ENCODE peak calls at places on chromosomes 7 and 10, in eight cellular contexts. N, E, W, P, O, A, M and D are unnamed samples.

GRCh38 chr10:13790196-13790595 is 203.4 kb downstream of the PRPF18 start:
- DNase-seq in N (no peak), E (no peak), W (no peak), P (no peak), O (no peak), A (no peak), M (no peak), D (no peak)

GRCh38 chr7:91993976-91994375 is 53.3 kb downstream of the AKAP9 start:
- DNase-seq in N (no peak), E (peak), W (no peak), P (no peak), O (no peak), A (no peak), M (no peak), D (no peak)

GRCh38 chr7:51350195-51350896 is 33.7 kb upstream of the COBL start:
- DNase-seq in N (no peak), E (no peak), W (peak), P (peak), O (peak), A (no peak), M (no peak), D (no peak)

GRCh38 chr7:30804078-30804661 is 33.0 kb downstream of the MINDY4 start:
- DNase-seq in N (no peak), E (no peak), W (no peak), P (peak), O (no peak), A (no peak), M (peak), D (no peak)

GRCh38 chr7:5435291-5436002 is 11.8 kb upstream of the TNRC18 start:
- DNase-seq in N (no peak), E (peak), W (no peak), P (no peak), O (no peak), A (no peak), M (no peak), D (no peak)

GRCh38 chr7:108329514-108329913 is 126.7 kb downstream of the NRCAM start:
- DNase-seq in N (no peak), E (no peak), W (no peak), P (no peak), O (no peak), A (no peak), M (no peak), D (no peak)

GRCh38 chr10:105138287-105138854 is 497.3 kb downstream of the SORCS3 start:
- DNase-seq in N (no peak), E (no peak), W (no peak), P (no peak), O (no peak), A (no peak), M (no peak), D (no peak)

GRCh38 chr7:44081266-44081748 is 1.0 kb downstream of the POLM start:
- DNase-seq in N (no peak), E (peak), W (no peak), P (no peak), O (no peak), A (no peak), M (no peak), D (no peak)

GRCh38 chr10:6619663-6620062 is 39.6 kb upstream of the PRKCQ start:
- DNase-seq in N (no peak), E (no peak), W (no peak), P (no peak), O (no peak), A (no peak), M (no peak), D (no peak)

GRCh38 chr10:51421853-51422252 is 277.5 kb downstream of the CSTF2T start:
- DNase-seq in N (peak), E (no peak), W (no peak), P (no peak), O (no peak), A (no peak), M (peak), D (no peak)

GRCh38 chr7:136870799-136871487 is 2.5 kb downstream of the CHRM2 start:
- DNase-seq in N (peak), E (no peak), W (no peak), P (no peak), O (no peak), A (peak), M (no peak), D (no peak)

GRCh38 chr7:137390076-137390475 is 46.5 kb upstream of the PTN start:
- DNase-seq in N (no peak), E (no peak), W (no peak), P (no peak), O (no peak), A (no peak), M (no peak), D (no peak)

GRCh38 chr7:41656357-41656756 is 46.5 kb downstream of the INHBA start:
- DNase-seq in N (no peak), E (no peak), W (no peak), P (no peak), O (no peak), A (no peak), M (peak), D (no peak)

GRCh38 chr7:44961844-44962482 is 16.9 kb downstream of the MYO1G start:
- DNase-seq in N (no peak), E (peak), W (no peak), P (no peak), O (peak), A (no peak), M (no peak), D (no peak)

GRCh38 chr10:96255569-96256335 is 15.6 kb downstream of the BLNK start:
- DNase-seq in N (no peak), E (no peak), W (no peak), P (no peak), O (no peak), A (no peak), M (no peak), D (no peak)

GRCh38 chr7:1460757-1461639 is 1.7 kb upstream of the MICALL2 start:
- DNase-seq in N (peak), E (peak), W (peak), P (no peak), O (peak), A (no peak), M (peak), D (no peak)

GRCh38 chr7:121908042-121908441 is 35.1 kb downstream of the PTPRZ1 start:
- DNase-seq in N (no peak), E (no peak), W (no peak), P (no peak), O (no peak), A (no peak), M (no peak), D (no peak)

GRCh38 chr7:139354729-139355128 is 5.0 kb upstream of the LUC7L2 start:
- DNase-seq in N (no peak), E (no peak), W (no peak), P (no peak), O (no peak), A (no peak), M (no peak), D (no peak)

GRCh38 chr7:70838292-70838907 is 293.5 kb upstream of the GALNT17 start:
- DNase-seq in N (no peak), E (no peak), W (no peak), P (no peak), O (peak), A (no peak), M (no peak), D (no peak)

GRCh38 chr7:31948041-31948440 is 122.2 kb downstream of the PDE1C start:
- DNase-seq in N (no peak), E (peak), W (no peak), P (peak), O (no peak), A (no peak), M (peak), D (no peak)

GRCh38 chr10:42488416-42488815 is 150.0 kb downstream of the ZNF33B start:
- DNase-seq in N (no peak), E (no peak), W (no peak), P (no peak), O (no peak), A (no peak), M (peak), D (no peak)

GRCh38 chr7:143305423-143306070 is 10.4 kb upstream of the CLCN1 start:
- DNase-seq in N (peak), E (peak), W (peak), P (no peak), O (no peak), A (peak), M (peak), D (no peak)

GRCh38 chr7:107742678-107743566 is 1.0 kb upstream of the CBLL1 start:
- DNase-seq in N (peak), E (no peak), W (peak), P (peak), O (peak), A (no peak), M (no peak), D (no peak)

GRCh38 chr7:19585761-19586160 is 123.1 kb downstream of the POLR1F start:
- DNase-seq in N (no peak), E (no peak), W (no peak), P (no peak), O (no peak), A (no peak), M (no peak), D (no peak)

GRCh38 chr7:19589436-19589835 is 119.4 kb downstream of the POLR1F start:
- DNase-seq in N (no peak), E (no peak), W (no peak), P (no peak), O (no peak), A (no peak), M (no peak), D (no peak)

DNA sequence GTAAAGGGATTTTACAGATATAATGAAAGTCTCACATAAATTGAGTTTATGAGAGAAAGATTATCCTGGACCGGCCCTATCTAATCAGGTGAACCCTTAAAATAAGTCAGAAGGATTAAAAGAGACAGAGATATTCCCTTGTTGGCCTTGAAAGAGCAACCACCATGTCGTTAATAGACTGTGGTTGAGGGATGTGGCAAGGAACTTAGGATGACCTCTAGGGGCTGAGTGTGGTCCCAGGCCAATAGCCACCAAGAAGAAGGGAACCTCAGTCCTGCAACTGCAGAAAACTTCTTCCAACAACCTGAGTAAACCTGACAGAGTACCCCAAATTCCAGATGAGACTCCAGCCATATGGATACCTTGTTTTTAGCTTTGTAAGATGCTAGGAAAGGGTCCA is 121.5 kb downstream of the POLR1F start:
- DNase-seq in N (no peak), E (peak), W (no peak), P (no peak), O (no peak), A (no peak), M (no peak), D (no peak)
- TF ChIP-seq CTCF in N (no peak), E (peak), W (no peak), P (peak), O (no peak), A (no peak), M (no peak), D (no peak)

GRCh38 chr7:152052772-152053171 is 27.3 kb downstream of the GALNT11 start:
- DNase-seq in N (no peak), E (no peak), W (no peak), P (no peak), O (no peak), A (no peak), M (no peak), D (no peak)

GRCh38 chr7:152051968-152052367 is 26.5 kb downstream of the GALNT11 start:
- DNase-seq in N (no peak), E (no peak), W (no peak), P (no peak), O (no peak), A (no peak), M (no peak), D (no peak)

GRCh38 chr7:152056621-152057274 is 31.3 kb downstream of the GALNT11 start:
- DNase-seq in N (no peak), E (no peak), W (no peak), P (no peak), O (no peak), A (no peak), M (no peak), D (no peak)

GRCh38 chr7:152050547-152050971 is 25.1 kb downstream of the GALNT11 start:
- DNase-seq in N (no peak), E (no peak), W (no peak), P (no peak), O (no peak), A (no peak), M (peak), D (no peak)

GRCh38 chr7:152054377-152055230 is 29.1 kb downstream of the GALNT11 start:
- DNase-seq in N (peak), E (no peak), W (no peak), P (no peak), O (no peak), A (no peak), M (peak), D (no peak)
- TF ChIP-seq CTCF in N (no peak), E (no peak), W (no peak), P (no peak), O (no peak), A (no peak), M (no peak), D (no peak)

GRCh38 chr10:88687853-88688467 is 18.1 kb upstream of the LIPK start:
- DNase-seq in N (no peak), E (peak), W (no peak), P (peak), O (no peak), A (no peak), M (peak), D (no peak)

GRCh38 chr10:88689366-88689765 is 16.7 kb upstream of the LIPK start:
- DNase-seq in N (no peak), E (no peak), W (no peak), P (no peak), O (no peak), A (no peak), M (no peak), D (no peak)

DNA sequence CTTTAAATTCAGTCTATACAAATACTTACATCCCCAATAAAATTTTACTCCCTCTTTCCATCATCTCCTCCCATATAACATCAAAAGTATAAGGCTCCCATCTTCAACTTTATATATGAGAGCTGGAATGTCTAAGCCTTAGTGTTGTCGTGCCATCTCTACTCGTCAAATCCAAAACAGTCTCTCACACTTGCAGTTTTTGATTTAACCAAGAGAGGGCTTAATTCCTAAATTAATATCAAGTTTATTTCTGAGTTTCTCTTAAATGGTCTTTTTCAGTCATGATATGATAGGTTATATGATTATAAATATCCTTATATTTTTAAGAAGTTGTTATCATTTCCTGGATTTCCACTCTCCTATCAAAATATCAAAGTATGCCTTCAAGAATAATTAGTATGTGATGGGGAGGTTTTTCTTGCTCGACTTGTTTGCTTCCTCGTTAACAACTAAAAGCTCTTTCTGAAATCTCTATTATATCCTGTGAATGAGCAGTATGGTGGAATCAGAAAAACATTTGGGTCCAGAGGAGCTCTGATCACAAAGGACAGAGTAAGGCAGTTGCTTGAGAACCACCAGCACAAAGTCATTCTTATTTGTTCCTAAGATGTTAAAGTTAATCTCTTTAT is 12.5 kb upstream of the LIPK start:
- DNase-seq in N (no peak), E (no peak), W (no peak), P (no peak), O (no peak), A (no peak), M (no peak), D (no peak)
- TF ChIP-seq CTCF in N (no peak), E (no peak), W (no peak), P (peak), O (no peak), A (peak), M (peak), D (no peak)

GRCh38 chr10:34824870-34825269 is 9.8 kb upstream of the PARD3 start:
- DNase-seq in N (no peak), E (no peak), W (no peak), P (no peak), O (peak), A (no peak), M (no peak), D (no peak)
- TF ChIP-seq CTCF in N (peak), E (no peak), W (no peak), P (no peak), O (no peak), A (no peak), M (peak), D (peak)

DNA sequence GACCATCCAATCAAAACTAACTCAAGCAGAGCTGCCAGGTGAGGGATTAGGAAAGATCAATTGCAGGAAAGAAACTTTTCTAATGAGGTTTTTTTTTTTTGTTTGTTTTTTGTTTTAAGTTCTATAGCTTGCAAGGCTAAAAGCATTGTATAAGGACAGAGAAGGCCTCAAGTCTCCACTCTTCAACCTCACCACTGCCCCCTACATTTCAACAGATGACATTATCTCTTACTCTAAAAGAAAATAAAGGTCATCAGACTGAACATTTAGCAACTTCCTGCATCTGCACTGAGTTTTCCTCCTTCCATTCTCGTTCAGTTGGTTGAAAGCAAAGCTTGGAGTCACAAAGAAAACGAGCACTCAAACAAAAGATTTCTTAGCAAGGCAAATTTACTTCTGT is 45.2 kb upstream of the EXOC4 start:
- DNase-seq in N (no peak), E (peak), W (no peak), P (no peak), O (no peak), A (no peak), M (no peak), D (no peak)
- TF ChIP-seq CTCF in N (no peak), E (peak), W (no peak), P (no peak), O (no peak), A (peak), M (peak), D (no peak)